ENCODE peak calls at places on chromosome 9, in ten cellular contexts. I is fibroblast of mammary gland, N is brain microvascular endothelial cell, P is GM06990, E is DND-41, B is endothelial cell of umbilical vein, R is GM03348, S is NCI-H774, U is AG10803, O is AG09319. A is an unnamed sample.

GRCh38 chr9:89172398-89172797 is 6.2 kb downstream of the SHC3 start:
- DNase-seq in B (no peak), R (no peak), O (no peak), I (no peak), U (no peak), N (no peak), E (no peak), P (no peak), S (no peak), A (no peak)

GRCh38 chr9:81002242-81002641 is 687.1 kb downstream of the TLE1 start:
- DNase-seq in E (peak), S (no peak), N (no peak), B (no peak), P (no peak), U (no peak), O (no peak), I (no peak), R (no peak), A (no peak)

GRCh38 chr9:20921362-20921761 is 110.1 kb downstream of the HACD4 start:
- DNase-seq in I (no peak), O (no peak), S (no peak), E (no peak), B (no peak), R (no peak), P (no peak), U (no peak), N (no peak), A (peak)

GRCh38 chr9:83537331-83538171 is 650 bp downstream of the FRMD3 start:
- DNase-seq in R (peak), U (peak), I (no peak), S (no peak), N (no peak), P (peak), E (no peak), B (no peak), O (no peak), A (no peak)

GRCh38 chr9:81819859-81820546 is 108.2 kb upstream of the SPATA31D4 start:
- DNase-seq in O (no peak), E (no peak), B (no peak), I (no peak), N (no peak), P (no peak), U (peak), S (no peak), R (peak), A (no peak)

GRCh38 chr9:101369286-101369685 is 15.5 kb downstream of the BAAT start:
- DNase-seq in U (peak), O (no peak), P (no peak), E (no peak), B (no peak), I (peak), N (peak), R (peak), S (no peak), A (no peak)

GRCh38 chr9:88396836-88397577 is 8.8 kb downstream of the SPIN1 start:
- DNase-seq in N (no peak), S (no peak), R (peak), O (no peak), B (peak), E (no peak), U (peak), I (peak), P (no peak), A (no peak)

GRCh38 chr9:104810421-104811339 is 46.8 kb downstream of the NIPSNAP3B start:
- DNase-seq in P (no peak), U (peak), E (no peak), I (peak), B (no peak), S (no peak), R (peak), O (no peak), N (peak), A (no peak)

GRCh38 chr9:112487799-112488345 is 1.2 kb downstream of the KIAA1958 start:
- DNase-seq in B (no peak), O (no peak), R (no peak), N (peak), E (no peak), P (no peak), S (no peak), U (peak), I (no peak), A (no peak)

GRCh38 chr9:133752739-133753446 is 14.7 kb upstream of the SARDH start:
- DNase-seq in I (no peak), U (no peak), S (no peak), O (no peak), E (no peak), N (no peak), P (no peak), R (no peak), B (no peak), A (no peak)

GRCh38 chr9:113588242-113588810 is 124.8 kb downstream of the RGS3 start:
- DNase-seq in S (no peak), B (peak), I (no peak), N (no peak), R (no peak), U (no peak), O (no peak), P (no peak), E (no peak), A (no peak)

GRCh38 chr9:3441197-3441816 is 84.5 kb downstream of the RFX3 start:
- DNase-seq in B (peak), U (peak), I (peak), E (peak), N (peak), P (peak), O (peak), S (peak), R (peak), A (no peak)

GRCh38 chr9:98657897-98658296 is 50.8 kb downstream of the GABBR2 start:
- DNase-seq in S (no peak), R (peak), N (no peak), O (no peak), B (no peak), E (no peak), U (peak), I (peak), P (no peak), A (no peak)

GRCh38 chr9:93898502-93899426 is 56.4 kb downstream of the BARX1 start:
- DNase-seq in U (no peak), R (peak), N (no peak), O (no peak), I (no peak), E (no peak), S (no peak), B (no peak), P (no peak), A (no peak)

GRCh38 chr9:117464941-117465616 is 50.2 kb upstream of the ASTN2 start:
- DNase-seq in O (no peak), B (no peak), P (no peak), I (no peak), E (no peak), U (no peak), R (no peak), N (no peak), S (no peak), A (no peak)